ENCODE peak calls at places on chromosomes 12 and 14, in four cellular contexts. M, C, S and U are unnamed samples. For H3K9me3, the result is how much of the 10 kb centered on the place peaks cover.

GRCh38 chr14:104115691-104116543 is 22.5 kb upstream of the KIF26A start:
- DNase-seq in S (peak), M (no peak), C (peak), U (no peak)

GRCh38 chr12:114848661-114849060 is 164.7 kb upstream of the TBX3 start:
- DNase-seq in S (no peak), M (no peak), C (peak), U (no peak)

GRCh38 chr14:77036484-77037337 is 8.2 kb upstream of the IRF2BPL start:
- DNase-seq in S (no peak), M (no peak), C (no peak), U (no peak)

GRCh38 chr12:107355612-107356011 is 262.3 kb upstream of the CRY1 start:
- DNase-seq in C (no peak), M (no peak), S (no peak), U (no peak)

GRCh38 chr12:68612675-68613074 is 2.0 kb downstream of the RAP1B start:
- DNase-seq in M (no peak), C (peak), S (no peak), U (peak)

GRCh38 chr12:120470150-120470817 is 736 bp upstream of the SRSF9 start:
- DNase-seq in S (no peak), C (peak), M (no peak), U (no peak)

GRCh38 chr14:38548091-38548490 is 292.2 kb upstream of the CLEC14A start:
- DNase-seq in S (no peak), C (no peak), M (no peak), U (no peak)

GRCh38 chr14:87430810-87431209 is 562.2 kb downstream of the GALC start:
- DNase-seq in S (no peak), M (no peak), C (no peak), U (no peak)

GRCh38 chr12:49587174-49587908 is 18.1 kb downstream of the FAM186B start:
- DNase-seq in C (no peak), M (no peak), S (no peak), U (no peak)

GRCh38 chr12:81470923-81471322 is 288.2 kb downstream of the PPFIA2 start:
- DNase-seq in S (no peak), M (no peak), C (no peak), U (no peak)

GRCh38 chr14:92578511-92578910 is 64.9 kb downstream of the RIN3 start:
- DNase-seq in C (no peak), S (no peak), M (no peak), U (no peak)

GRCh38 chr14:22887990-22888378 is 5.0 kb downstream of the REM2 start:
- DNase-seq in S (no peak), C (no peak), M (peak), U (no peak)

GRCh38 chr14:52678591-52678990 is 16.8 kb downstream of the ERO1A start:
- DNase-seq in M (no peak), C (no peak), S (no peak), U (peak)

GRCh38 chr12:30286345-30286926 is 409.2 kb downstream of the IPO8 start:
- DNase-seq in M (no peak), S (no peak), C (peak), U (no peak)

GRCh38 chr14:30725763-30726162 is 103.6 kb downstream of the SCFD1 start:
- DNase-seq in C (no peak), S (no peak), M (no peak), U (no peak)

GRCh38 chr14:34693228-34693939 is 21.0 kb downstream of the CFL2 start:
- DNase-seq in M (no peak), S (peak), C (peak), U (peak)

GRCh38 chr12:124568431-124569374 is 1.3 kb upstream of the NCOR2 start:
- DNase-seq in M (peak), S (peak), C (peak), U (peak)

GRCh38 chr12:93062100-93062419 is 133.0 kb upstream of the EEA1 start:
- DNase-seq in S (no peak), M (no peak), C (no peak), U (no peak)

GRCh38 chr12:15322164-15323054 is at the start of gene PTPRO:
- DNase-seq in C (peak), M (no peak), S (peak), U (no peak)

GRCh38 chr14:31927348-31927826 is 149.7 kb upstream of the ARHGAP5 start:
- DNase-seq in M (no peak), C (peak), S (no peak), U (no peak)

GRCh38 chr12:132166801-132167591 is 22.7 kb downstream of the NOC4L start:
- DNase-seq in M (no peak), C (no peak), S (peak), U (no peak)

GRCh38 chr14:22797017-22797917 is 18.0 kb downstream of the SLC7A7 start:
- DNase-seq in M (no peak), C (peak), S (no peak), U (peak)

GRCh38 chr14:89315493-89316456 is 101.3 kb downstream of the FOXN3 start:
- DNase-seq in C (no peak), M (no peak), S (no peak), U (no peak)

GRCh38 chr12:107684029-107684790 is 1.4 kb upstream of the PWP1 start:
- DNase-seq in S (no peak), C (no peak), M (no peak), U (no peak)

GRCh38 chr12:82857911-82858533 is 171.3 kb downstream of the TMTC2 start:
- DNase-seq in S (no peak), C (no peak), M (no peak), U (no peak)

GRCh38 chr14:49966304-49966809 is 73.5 kb downstream of the ARF6 start:
- DNase-seq in M (no peak), S (no peak), C (peak), U (peak)

DNA sequence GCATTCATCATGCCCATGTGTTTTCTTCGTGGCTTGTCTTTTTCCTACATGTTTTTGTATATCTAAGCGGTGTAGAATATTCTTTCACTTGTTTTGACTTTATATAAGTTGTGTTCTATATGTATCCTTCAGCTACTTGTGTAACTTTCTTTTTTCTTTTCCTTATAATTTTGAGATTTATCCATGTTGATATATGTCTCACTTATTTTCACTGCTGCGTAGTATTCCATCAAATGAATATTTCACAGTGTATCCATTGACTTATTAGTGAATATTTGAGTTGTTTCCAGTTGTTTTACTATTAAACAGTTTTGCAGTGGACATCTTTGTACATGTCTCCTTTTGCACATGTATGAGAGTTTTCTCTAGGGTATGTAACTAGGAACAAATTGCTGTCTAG is 43.9 kb downstream of the BORCS5 start:
- DNase-seq in C (no peak), M (no peak), S (no peak), U (no peak)
- H3K27ac ChIP-seq in C (peak), M (no peak), S (no peak), U (no peak)

GRCh38 chr14:96994999-96995398 is 197.8 kb downstream of the VRK1 start:
- DNase-seq in S (no peak), C (no peak), M (no peak), U (no peak)

GRCh38 chr14:96986701-96987474 is 189.7 kb downstream of the VRK1 start:
- DNase-seq in S (no peak), C (no peak), M (peak), U (no peak)

GRCh38 chr14:96987771-96988170 is 190.6 kb downstream of the VRK1 start:
- DNase-seq in C (no peak), M (no peak), S (no peak), U (no peak)

GRCh38 chr14:96989293-96989692 is 192.1 kb downstream of the VRK1 start:
- DNase-seq in C (no peak), M (no peak), S (no peak), U (no peak)
- H3K9me3 ChIP-seq in C (under half), M (under half), S (under half), U (under half)

GRCh38 chr12:56718636-56719035 is 6.5 kb downstream of the NACA start:
- DNase-seq in C (no peak), M (peak), S (peak), U (no peak)
- H3K4me3 ChIP-seq in C (no peak), M (no peak), S (no peak), U (no peak)

DNA sequence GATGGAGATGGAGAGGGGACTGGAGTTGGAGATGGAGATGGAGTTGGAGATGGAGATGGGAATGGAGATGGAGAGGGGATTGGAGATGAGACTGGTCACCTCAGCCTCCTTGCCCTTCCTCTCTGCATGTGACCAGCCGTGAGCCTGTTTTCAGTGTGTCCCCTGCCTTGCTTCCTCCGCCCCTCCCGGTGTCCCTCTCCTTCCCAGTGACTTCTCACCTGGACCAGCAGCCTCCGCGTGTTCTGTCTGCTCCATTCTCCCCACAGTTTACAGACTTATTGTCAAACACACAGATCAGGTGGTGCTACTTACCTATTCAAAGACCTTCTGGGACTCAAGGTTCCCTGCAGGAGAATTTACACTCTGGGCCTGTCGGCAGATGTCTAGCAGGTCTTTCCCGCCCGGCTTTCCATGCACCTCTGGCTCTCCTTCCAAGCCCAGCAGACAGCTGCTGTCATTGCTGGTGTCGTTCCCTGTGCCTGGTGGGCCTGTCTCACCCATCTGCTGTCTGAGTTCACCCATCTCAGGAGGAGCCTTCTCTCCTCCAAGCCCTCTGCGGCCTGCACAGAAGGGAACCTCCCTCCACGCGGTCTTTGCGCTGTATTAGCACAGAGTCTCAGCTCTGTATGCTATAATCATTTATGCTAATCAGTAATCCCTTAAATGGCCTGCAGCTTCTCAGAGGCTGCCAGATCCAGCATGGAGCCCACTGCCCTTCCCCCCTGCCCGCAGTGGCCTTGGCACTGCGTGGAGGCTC is 62.1 kb downstream of the ADGRD1 start:
- DNase-seq in S (no peak), C (no peak), M (no peak), U (no peak)
- H3K27ac ChIP-seq in S (no peak), C (no peak), M (no peak), U (no peak)